ENCODE peak calls at places on chromosomes 13 and 19, in seven cellular contexts. One of them, this sample, is unnamed.

GRCh38 chr13:81686877-81687276 is 1346.0 kb upstream of the SPRY2 start:
- DNase-seq in A549: no peak
- DNase-seq in NCI-H1417 treated with DMSO at 0.1 percent for 48 hours: peak; percentile 14
- DNase-seq in left ventricle myocardium inferior: no peak
- DNase-seq in testis: peak; percentile 70
- DNase-seq in activated T-helper 9 cell treated with anti-CD3 and anti-CD28 coated beads, Interleukin-2, amount 50 U/mL, for 16 hours: no peak
- DNase-seq in mucosa of gallbladder: no peak
- DNase-seq in this sample: no peak

GRCh38 chr13:73228546-73228945 is 169.7 kb downstream of the KLF5 start:
- DNase-seq in A549: no peak
- DNase-seq in mucosa of gallbladder: no peak
- DNase-seq in testis: no peak
- DNase-seq in NCI-H1417 treated with DMSO at 0.1 percent for 48 hours: no peak
- DNase-seq in activated T-helper 9 cell treated with anti-CD3 and anti-CD28 coated beads, Interleukin-2, amount 50 U/mL, for 16 hours: no peak
- DNase-seq in left ventricle myocardium inferior: no peak
- DNase-seq in this sample: no peak

GRCh38 chr19:7337380-7338194 is 11.2 kb upstream of the ARHGEF18 start:
- DNase-seq in left ventricle myocardium inferior: no peak
- DNase-seq in testis: no peak
- DNase-seq in activated T-helper 9 cell treated with anti-CD3 and anti-CD28 coated beads, Interleukin-2, amount 50 U/mL, for 16 hours: no peak
- DNase-seq in NCI-H1417 treated with DMSO at 0.1 percent for 48 hours: no peak
- DNase-seq in A549: no peak
- DNase-seq in mucosa of gallbladder: no peak
- DNase-seq in this sample: no peak

GRCh38 chr19:35307990-35308389 is 16.0 kb downstream of the MAG start:
- DNase-seq in NCI-H1417 treated with DMSO at 0.1 percent for 48 hours: no peak
- DNase-seq in testis: peak; percentile 31
- DNase-seq in left ventricle myocardium inferior: no peak
- DNase-seq in mucosa of gallbladder: no peak
- DNase-seq in activated T-helper 9 cell treated with anti-CD3 and anti-CD28 coated beads, Interleukin-2, amount 50 U/mL, for 16 hours: no peak
- DNase-seq in A549: no peak
- DNase-seq in this sample: no peak

GRCh38 chr13:48902421-48902820 is 73.3 kb upstream of the FNDC3A start:
- DNase-seq in activated T-helper 9 cell treated with anti-CD3 and anti-CD28 coated beads, Interleukin-2, amount 50 U/mL, for 16 hours: no peak
- DNase-seq in A549: no peak
- DNase-seq in left ventricle myocardium inferior: no peak
- DNase-seq in mucosa of gallbladder: no peak
- DNase-seq in testis: no peak
- DNase-seq in NCI-H1417 treated with DMSO at 0.1 percent for 48 hours: no peak
- DNase-seq in this sample: peak; percentile 79

GRCh38 chr19:50983625-50984292 is at the start of gene KLK7:
- DNase-seq in activated T-helper 9 cell treated with anti-CD3 and anti-CD28 coated beads, Interleukin-2, amount 50 U/mL, for 16 hours: no peak
- DNase-seq in testis: no peak
- DNase-seq in NCI-H1417 treated with DMSO at 0.1 percent for 48 hours: no peak
- DNase-seq in left ventricle myocardium inferior: no peak
- DNase-seq in A549: no peak
- DNase-seq in mucosa of gallbladder: no peak
- DNase-seq in this sample: no peak

GRCh38 chr13:113135281-113135760 is 12.7 kb downstream of the F10 start:
- DNase-seq in testis: no peak
- DNase-seq in activated T-helper 9 cell treated with anti-CD3 and anti-CD28 coated beads, Interleukin-2, amount 50 U/mL, for 16 hours: no peak
- DNase-seq in A549: no peak
- DNase-seq in left ventricle myocardium inferior: no peak
- DNase-seq in mucosa of gallbladder: no peak
- DNase-seq in NCI-H1417 treated with DMSO at 0.1 percent for 48 hours: no peak
- DNase-seq in this sample: peak; percentile 7

GRCh38 chr13:27830010-27830409 is 37.7 kb downstream of the GSX1 start:
- DNase-seq in testis: peak; percentile 75
- DNase-seq in A549: peak; percentile 33
- DNase-seq in activated T-helper 9 cell treated with anti-CD3 and anti-CD28 coated beads, Interleukin-2, amount 50 U/mL, for 16 hours: peak; percentile 33
- DNase-seq in NCI-H1417 treated with DMSO at 0.1 percent for 48 hours: no peak
- DNase-seq in mucosa of gallbladder: peak; percentile 53
- DNase-seq in left ventricle myocardium inferior: peak; percentile 38
- DNase-seq in this sample: peak; percentile 80

GRCh38 chr13:45321230-45321629 is 19.8 kb downstream of the TPT1 start:
- DNase-seq in testis: no peak
- DNase-seq in activated T-helper 9 cell treated with anti-CD3 and anti-CD28 coated beads, Interleukin-2, amount 50 U/mL, for 16 hours: no peak
- DNase-seq in mucosa of gallbladder: no peak
- DNase-seq in left ventricle myocardium inferior: no peak
- DNase-seq in NCI-H1417 treated with DMSO at 0.1 percent for 48 hours: no peak
- DNase-seq in A549: no peak
- DNase-seq in this sample: no peak

GRCh38 chr13:51614350-51614786 is 30.1 kb downstream of the WDFY2 start:
- DNase-seq in left ventricle myocardium inferior: no peak
- DNase-seq in A549: no peak
- DNase-seq in testis: no peak
- DNase-seq in activated T-helper 9 cell treated with anti-CD3 and anti-CD28 coated beads, Interleukin-2, amount 50 U/mL, for 16 hours: no peak
- DNase-seq in NCI-H1417 treated with DMSO at 0.1 percent for 48 hours: peak; percentile 26
- DNase-seq in mucosa of gallbladder: no peak
- DNase-seq in this sample: no peak

GRCh38 chr19:5038631-5039271 is 69.8 kb downstream of the KDM4B start:
- DNase-seq in activated T-helper 9 cell treated with anti-CD3 and anti-CD28 coated beads, Interleukin-2, amount 50 U/mL, for 16 hours: no peak
- DNase-seq in A549: peak; percentile 57
- DNase-seq in left ventricle myocardium inferior: no peak
- DNase-seq in testis: no peak
- DNase-seq in NCI-H1417 treated with DMSO at 0.1 percent for 48 hours: no peak
- DNase-seq in mucosa of gallbladder: no peak
- DNase-seq in this sample: no peak

GRCh38 chr13:64723735-64724134 is 2506.4 kb downstream of the PCDH9 start:
- DNase-seq in A549: peak; percentile 33
- DNase-seq in NCI-H1417 treated with DMSO at 0.1 percent for 48 hours: no peak
- DNase-seq in mucosa of gallbladder: no peak
- DNase-seq in activated T-helper 9 cell treated with anti-CD3 and anti-CD28 coated beads, Interleukin-2, amount 50 U/mL, for 16 hours: no peak
- DNase-seq in left ventricle myocardium inferior: no peak
- DNase-seq in testis: no peak
- DNase-seq in this sample: no peak

GRCh38 chr13:99275093-99275469 is 16.9 kb upstream of the GPR18 start:
- DNase-seq in mucosa of gallbladder: no peak
- DNase-seq in activated T-helper 9 cell treated with anti-CD3 and anti-CD28 coated beads, Interleukin-2, amount 50 U/mL, for 16 hours: no peak
- DNase-seq in A549: no peak
- DNase-seq in left ventricle myocardium inferior: no peak
- DNase-seq in NCI-H1417 treated with DMSO at 0.1 percent for 48 hours: no peak
- DNase-seq in testis: no peak
- DNase-seq in this sample: no peak

GRCh38 chr13:73162912-73163911 is 104.4 kb downstream of the KLF5 start:
- DNase-seq in A549: peak; percentile 19
- DNase-seq in activated T-helper 9 cell treated with anti-CD3 and anti-CD28 coated beads, Interleukin-2, amount 50 U/mL, for 16 hours: no peak
- DNase-seq in NCI-H1417 treated with DMSO at 0.1 percent for 48 hours: no peak
- DNase-seq in testis: no peak
- DNase-seq in left ventricle myocardium inferior: no peak
- DNase-seq in mucosa of gallbladder: no peak
- DNase-seq in this sample: no peak

GRCh38 chr19:9913237-9914000 is 22.9 kb downstream of the OLFM2 start:
- DNase-seq in activated T-helper 9 cell treated with anti-CD3 and anti-CD28 coated beads, Interleukin-2, amount 50 U/mL, for 16 hours: no peak
- DNase-seq in mucosa of gallbladder: no peak
- DNase-seq in left ventricle myocardium inferior: peak; percentile 25
- DNase-seq in A549: peak; percentile 29
- DNase-seq in testis: peak; percentile 36
- DNase-seq in NCI-H1417 treated with DMSO at 0.1 percent for 48 hours: no peak
- DNase-seq in this sample: no peak

GRCh38 chr19:13964776-13965175 is 12.5 kb downstream of the DCAF15 start:
- DNase-seq in NCI-H1417 treated with DMSO at 0.1 percent for 48 hours: no peak
- DNase-seq in left ventricle myocardium inferior: no peak
- DNase-seq in testis: no peak
- DNase-seq in activated T-helper 9 cell treated with anti-CD3 and anti-CD28 coated beads, Interleukin-2, amount 50 U/mL, for 16 hours: no peak
- DNase-seq in A549: no peak
- DNase-seq in mucosa of gallbladder: no peak
- DNase-seq in this sample: no peak

GRCh38 chr13:39281539-39282150 is 243.4 kb downstream of the NHLRC3 start:
- DNase-seq in activated T-helper 9 cell treated with anti-CD3 and anti-CD28 coated beads, Interleukin-2, amount 50 U/mL, for 16 hours: no peak
- DNase-seq in A549: no peak
- DNase-seq in left ventricle myocardium inferior: no peak
- DNase-seq in testis: no peak
- DNase-seq in mucosa of gallbladder: no peak
- DNase-seq in NCI-H1417 treated with DMSO at 0.1 percent for 48 hours: no peak
- DNase-seq in this sample: no peak

GRCh38 chr13:59459972-59460371 is 703.8 kb downstream of the DIAPH3 start:
- DNase-seq in testis: no peak
- DNase-seq in NCI-H1417 treated with DMSO at 0.1 percent for 48 hours: no peak
- DNase-seq in mucosa of gallbladder: no peak
- DNase-seq in A549: no peak
- DNase-seq in left ventricle myocardium inferior: no peak
- DNase-seq in activated T-helper 9 cell treated with anti-CD3 and anti-CD28 coated beads, Interleukin-2, amount 50 U/mL, for 16 hours: no peak
- DNase-seq in this sample: no peak

GRCh38 chr13:33307820-33308219 is 22.3 kb upstream of the STARD13 start:
- DNase-seq in activated T-helper 9 cell treated with anti-CD3 and anti-CD28 coated beads, Interleukin-2, amount 50 U/mL, for 16 hours: no peak
- DNase-seq in left ventricle myocardium inferior: no peak
- DNase-seq in A549: no peak
- DNase-seq in testis: no peak
- DNase-seq in mucosa of gallbladder: no peak
- DNase-seq in NCI-H1417 treated with DMSO at 0.1 percent for 48 hours: no peak
- DNase-seq in this sample: no peak

GRCh38 chr19:38015771-38016170 is 108.8 kb downstream of the SIPA1L3 start:
- DNase-seq in A549: no peak
- DNase-seq in NCI-H1417 treated with DMSO at 0.1 percent for 48 hours: no peak
- DNase-seq in testis: no peak
- DNase-seq in activated T-helper 9 cell treated with anti-CD3 and anti-CD28 coated beads, Interleukin-2, amount 50 U/mL, for 16 hours: no peak
- DNase-seq in left ventricle myocardium inferior: no peak
- DNase-seq in mucosa of gallbladder: no peak
- DNase-seq in this sample: no peak

GRCh38 chr13:44159633-44160279 is 213.9 kb upstream of the SERP2 start:
- DNase-seq in NCI-H1417 treated with DMSO at 0.1 percent for 48 hours: no peak
- DNase-seq in activated T-helper 9 cell treated with anti-CD3 and anti-CD28 coated beads, Interleukin-2, amount 50 U/mL, for 16 hours: no peak
- DNase-seq in testis: no peak
- DNase-seq in A549: peak; percentile 78
- DNase-seq in left ventricle myocardium inferior: no peak
- DNase-seq in mucosa of gallbladder: no peak
- DNase-seq in this sample: no peak

GRCh38 chr19:1254081-1254527 is 5.7 kb downstream of the MIDN start:
- DNase-seq in testis: peak; percentile 74
- DNase-seq in left ventricle myocardium inferior: no peak
- DNase-seq in activated T-helper 9 cell treated with anti-CD3 and anti-CD28 coated beads, Interleukin-2, amount 50 U/mL, for 16 hours: no peak
- DNase-seq in mucosa of gallbladder: no peak
- DNase-seq in A549: no peak
- DNase-seq in NCI-H1417 treated with DMSO at 0.1 percent for 48 hours: no peak
- DNase-seq in this sample: peak; percentile 58

GRCh38 chr13:114167445-114167844 is 11.6 kb upstream of the CFAP97D2 start:
- DNase-seq in A549: no peak
- DNase-seq in mucosa of gallbladder: no peak
- DNase-seq in testis: no peak
- DNase-seq in left ventricle myocardium inferior: no peak
- DNase-seq in activated T-helper 9 cell treated with anti-CD3 and anti-CD28 coated beads, Interleukin-2, amount 50 U/mL, for 16 hours: no peak
- DNase-seq in NCI-H1417 treated with DMSO at 0.1 percent for 48 hours: no peak
- DNase-seq in this sample: no peak

GRCh38 chr13:24036115-24036514 is 124.4 kb upstream of the SPATA13 start:
- DNase-seq in mucosa of gallbladder: no peak
- DNase-seq in activated T-helper 9 cell treated with anti-CD3 and anti-CD28 coated beads, Interleukin-2, amount 50 U/mL, for 16 hours: no peak
- DNase-seq in left ventricle myocardium inferior: no peak
- DNase-seq in NCI-H1417 treated with DMSO at 0.1 percent for 48 hours: no peak
- DNase-seq in A549: no peak
- DNase-seq in testis: peak; percentile 45
- DNase-seq in this sample: no peak

GRCh38 chr19:51965583-51965982 is 21.1 kb downstream of the ZNF350 start:
- DNase-seq in A549: no peak
- DNase-seq in activated T-helper 9 cell treated with anti-CD3 and anti-CD28 coated beads, Interleukin-2, amount 50 U/mL, for 16 hours: no peak
- DNase-seq in NCI-H1417 treated with DMSO at 0.1 percent for 48 hours: no peak
- DNase-seq in testis: no peak
- DNase-seq in left ventricle myocardium inferior: no peak
- DNase-seq in mucosa of gallbladder: no peak
- DNase-seq in this sample: no peak

GRCh38 chr13:50589651-50590054 is 253.8 kb downstream of the DLEU7 start:
- DNase-seq in activated T-helper 9 cell treated with anti-CD3 and anti-CD28 coated beads, Interleukin-2, amount 50 U/mL, for 16 hours: no peak
- DNase-seq in NCI-H1417 treated with DMSO at 0.1 percent for 48 hours: no peak
- DNase-seq in A549: no peak
- DNase-seq in mucosa of gallbladder: no peak
- DNase-seq in left ventricle myocardium inferior: no peak
- DNase-seq in testis: no peak
- DNase-seq in this sample: no peak

GRCh38 chr13:49098771-49099512 is 121.2 kb upstream of the MLNR start:
- DNase-seq in NCI-H1417 treated with DMSO at 0.1 percent for 48 hours: no peak
- DNase-seq in left ventricle myocardium inferior: no peak
- DNase-seq in mucosa of gallbladder: no peak
- DNase-seq in activated T-helper 9 cell treated with anti-CD3 and anti-CD28 coated beads, Interleukin-2, amount 50 U/mL, for 16 hours: no peak
- DNase-seq in testis: no peak
- DNase-seq in A549: no peak
- DNase-seq in this sample: no peak

GRCh38 chr13:47661076-47661475 is 340.0 kb downstream of the SUCLA2 start:
- DNase-seq in A549: no peak
- DNase-seq in activated T-helper 9 cell treated with anti-CD3 and anti-CD28 coated beads, Interleukin-2, amount 50 U/mL, for 16 hours: no peak
- DNase-seq in testis: no peak
- DNase-seq in mucosa of gallbladder: no peak
- DNase-seq in left ventricle myocardium inferior: no peak
- DNase-seq in NCI-H1417 treated with DMSO at 0.1 percent for 48 hours: no peak
- DNase-seq in this sample: no peak

GRCh38 chr19:3480383-3481091 is at the start of gene SMIM24:
- DNase-seq in testis: no peak
- DNase-seq in A549: no peak
- DNase-seq in NCI-H1417 treated with DMSO at 0.1 percent for 48 hours: no peak
- DNase-seq in activated T-helper 9 cell treated with anti-CD3 and anti-CD28 coated beads, Interleukin-2, amount 50 U/mL, for 16 hours: no peak
- DNase-seq in left ventricle myocardium inferior: no peak
- DNase-seq in mucosa of gallbladder: peak; percentile 87
- DNase-seq in this sample: no peak

GRCh38 chr19:57566396-57567256 is 7.0 kb upstream of the ZNF550 start:
- DNase-seq in mucosa of gallbladder: no peak
- DNase-seq in left ventricle myocardium inferior: no peak
- DNase-seq in activated T-helper 9 cell treated with anti-CD3 and anti-CD28 coated beads, Interleukin-2, amount 50 U/mL, for 16 hours: no peak
- DNase-seq in testis: no peak
- DNase-seq in A549: no peak
- DNase-seq in NCI-H1417 treated with DMSO at 0.1 percent for 48 hours: no peak
- DNase-seq in this sample: no peak

GRCh38 chr19:55481148-55482127 is 3.5 kb upstream of the NAT14 start:
- DNase-seq in A549: no peak
- DNase-seq in testis: no peak
- DNase-seq in NCI-H1417 treated with DMSO at 0.1 percent for 48 hours: no peak
- DNase-seq in activated T-helper 9 cell treated with anti-CD3 and anti-CD28 coated beads, Interleukin-2, amount 50 U/mL, for 16 hours: no peak
- DNase-seq in mucosa of gallbladder: no peak
- DNase-seq in left ventricle myocardium inferior: no peak
- DNase-seq in this sample: no peak

GRCh38 chr13:49569993-49570689 is 15.2 kb downstream of the RCBTB1 start:
- DNase-seq in mucosa of gallbladder: no peak
- DNase-seq in left ventricle myocardium inferior: no peak
- DNase-seq in testis: no peak
- DNase-seq in activated T-helper 9 cell treated with anti-CD3 and anti-CD28 coated beads, Interleukin-2, amount 50 U/mL, for 16 hours: no peak
- DNase-seq in A549: no peak
- DNase-seq in NCI-H1417 treated with DMSO at 0.1 percent for 48 hours: no peak
- DNase-seq in this sample: no peak

GRCh38 chr19:31525610-31526147 is 176.4 kb upstream of the TSHZ3 start:
- DNase-seq in activated T-helper 9 cell treated with anti-CD3 and anti-CD28 coated beads, Interleukin-2, amount 50 U/mL, for 16 hours: no peak
- DNase-seq in mucosa of gallbladder: no peak
- DNase-seq in A549: no peak
- DNase-seq in left ventricle myocardium inferior: no peak
- DNase-seq in testis: no peak
- DNase-seq in NCI-H1417 treated with DMSO at 0.1 percent for 48 hours: no peak
- DNase-seq in this sample: no peak

GRCh38 chr19:47826800-47827199 is 5.1 kb downstream of the CRX start:
- DNase-seq in mucosa of gallbladder: no peak
- DNase-seq in testis: no peak
- DNase-seq in activated T-helper 9 cell treated with anti-CD3 and anti-CD28 coated beads, Interleukin-2, amount 50 U/mL, for 16 hours: no peak
- DNase-seq in A549: no peak
- DNase-seq in left ventricle myocardium inferior: no peak
- DNase-seq in NCI-H1417 treated with DMSO at 0.1 percent for 48 hours: no peak
- DNase-seq in this sample: no peak

GRCh38 chr19:5154129-5154798 is 185.4 kb downstream of the KDM4B start:
- DNase-seq in activated T-helper 9 cell treated with anti-CD3 and anti-CD28 coated beads, Interleukin-2, amount 50 U/mL, for 16 hours: no peak
- DNase-seq in mucosa of gallbladder: no peak
- DNase-seq in NCI-H1417 treated with DMSO at 0.1 percent for 48 hours: no peak
- DNase-seq in testis: no peak
- DNase-seq in A549: peak; percentile 51
- DNase-seq in left ventricle myocardium inferior: no peak
- DNase-seq in this sample: peak; percentile 55

This sample was measured in left lobe of liver.